ENCODE peak calls at places on chromosomes 7 and 10, in four cellular contexts. One of them, this sample, is unnamed.

GRCh38 chr10:61341008-61341407 is 112.2 kb downstream of the TMEM26 start:
- DNase-seq in EL: no peak
- DNase-seq in GOT3: no peak
- DNase-seq in fibroblast of lung: no peak
- DNase-seq in this sample: no peak

GRCh38 chr10:69955211-69955805 is 97.3 kb upstream of the MACROH2A2 start:
- DNase-seq in EL: no peak
- DNase-seq in GOT3: no peak
- DNase-seq in fibroblast of lung: no peak
- DNase-seq in this sample: no peak

GRCh38 chr7:150738092-150739044 is 1.1 kb downstream of the GIMAP5 start:
- DNase-seq in EL: peak
- DNase-seq in GOT3: no peak
- DNase-seq in fibroblast of lung: peak
- DNase-seq in this sample: no peak

GRCh38 chr10:133394064-133394663 is at the start of gene MTG1:
- DNase-seq in EL: peak
- DNase-seq in GOT3: peak
- DNase-seq in fibroblast of lung: peak
- DNase-seq in this sample: peak

GRCh38 chr10:26249681-26250080 is 33.1 kb downstream of the GAD2 start:
- DNase-seq in EL: no peak
- DNase-seq in GOT3: no peak
- DNase-seq in fibroblast of lung: no peak
- DNase-seq in this sample: no peak

GRCh38 chr7:138008588-138009349 is 6.9 kb upstream of the CREB3L2 start:
- DNase-seq in EL: peak
- DNase-seq in GOT3: no peak
- DNase-seq in fibroblast of lung: peak
- DNase-seq in this sample: peak

GRCh38 chr7:44565795-44566559 is 7.7 kb downstream of the DDX56 start:
- DNase-seq in EL: no peak
- DNase-seq in GOT3: no peak
- DNase-seq in fibroblast of lung: no peak
- DNase-seq in this sample: no peak

GRCh38 chr10:123831259-123831658 is 60.3 kb downstream of the CPXM2 start:
- DNase-seq in EL: no peak
- DNase-seq in GOT3: no peak
- DNase-seq in fibroblast of lung: no peak
- DNase-seq in this sample: no peak

GRCh38 chr7:92836489-92837213 is at the start of gene CDK6:
- DNase-seq in EL: peak
- DNase-seq in GOT3: peak
- DNase-seq in fibroblast of lung: peak
- DNase-seq in this sample: peak

GRCh38 chr10:133474833-133475734 is 21.3 kb downstream of the SCART1 start:
- DNase-seq in EL: no peak
- DNase-seq in GOT3: no peak
- DNase-seq in fibroblast of lung: no peak
- DNase-seq in this sample: no peak

GRCh38 chr7:26413007-26413691 is 121.5 kb downstream of the SNX10 start:
- DNase-seq in EL: no peak
- DNase-seq in GOT3: no peak
- DNase-seq in fibroblast of lung: no peak
- DNase-seq in this sample: no peak

GRCh38 chr10:79266543-79267312 is 80.5 kb upstream of the PPIF start:
- DNase-seq in EL: peak
- DNase-seq in GOT3: no peak
- DNase-seq in fibroblast of lung: peak
- DNase-seq in this sample: peak

GRCh38 chr10:126101744-126102143 is 205.4 kb downstream of the FANK1 start:
- DNase-seq in EL: no peak
- DNase-seq in GOT3: no peak
- DNase-seq in fibroblast of lung: no peak
- DNase-seq in this sample: no peak

GRCh38 chr10:125329056-125329455 is 168.7 kb upstream of the CTBP2 start:
- DNase-seq in EL: no peak
- DNase-seq in GOT3: no peak
- DNase-seq in fibroblast of lung: no peak
- DNase-seq in this sample: peak

GRCh38 chr7:64313740-64314491 is at the start of gene ZNF736:
- DNase-seq in EL: peak
- DNase-seq in GOT3: no peak
- DNase-seq in fibroblast of lung: peak
- DNase-seq in this sample: peak

This sample was measured in EH.